ENCODE peak calls at places on chromosome 16, in nine cellular contexts. One of them, this sample, is unnamed.

GRCh38 chr16:14003119-14003570 is 68.0 kb upstream of the MRTFB start:
- DNase-seq in RWPE1: peak
- DNase-seq in thoracic aorta: peak
- DNase-seq in heart left ventricle: peak
- DNase-seq in heart right ventricle: peak
- DNase-seq in stomach: no peak
- DNase-seq in neuronal stem cell: peak
- DNase-seq in psoas muscle: peak
- DNase-seq in A549: no peak
- DNase-seq in this sample: peak

GRCh38 chr16:22375963-22376640 is 1.7 kb upstream of the CDR2 start:
- DNase-seq in RWPE1: no peak
- DNase-seq in thoracic aorta: no peak
- DNase-seq in heart left ventricle: no peak
- DNase-seq in heart right ventricle: no peak
- DNase-seq in stomach: no peak
- DNase-seq in neuronal stem cell: no peak
- DNase-seq in psoas muscle: no peak
- DNase-seq in A549: no peak
- DNase-seq in this sample: no peak

GRCh38 chr16:74372953-74373846 is 2.9 kb upstream of the NPIPB15 start:
- DNase-seq in RWPE1: no peak
- DNase-seq in thoracic aorta: no peak
- DNase-seq in heart left ventricle: no peak
- DNase-seq in heart right ventricle: no peak
- DNase-seq in stomach: no peak
- DNase-seq in neuronal stem cell: no peak
- DNase-seq in psoas muscle: no peak
- DNase-seq in A549: no peak
- DNase-seq in this sample: no peak

GRCh38 chr16:3961449-3961849 is 80.9 kb upstream of the CREBBP start:
- DNase-seq in RWPE1: no peak
- DNase-seq in thoracic aorta: no peak
- DNase-seq in heart left ventricle: no peak
- DNase-seq in heart right ventricle: no peak
- DNase-seq in stomach: no peak
- DNase-seq in neuronal stem cell: no peak
- DNase-seq in psoas muscle: peak
- DNase-seq in A549: peak
- DNase-seq in this sample: no peak

GRCh38 chr16:48444574-48444973 is 59.4 kb upstream of the SIAH1 start:
- DNase-seq in RWPE1: peak
- DNase-seq in thoracic aorta: no peak
- DNase-seq in heart left ventricle: no peak
- DNase-seq in heart right ventricle: peak
- DNase-seq in stomach: no peak
- DNase-seq in neuronal stem cell: no peak
- DNase-seq in psoas muscle: peak
- DNase-seq in A549: peak
- DNase-seq in this sample: no peak

GRCh38 chr16:67857547-67858233 is 10.2 kb upstream of the CENPT start:
- DNase-seq in RWPE1: peak
- DNase-seq in thoracic aorta: peak
- DNase-seq in heart left ventricle: no peak
- DNase-seq in heart right ventricle: peak
- DNase-seq in stomach: peak
- DNase-seq in neuronal stem cell: no peak
- DNase-seq in psoas muscle: peak
- DNase-seq in A549: peak
- DNase-seq in this sample: no peak

GRCh38 chr16:84786605-84787302 is 33.0 kb upstream of the CRISPLD2 start:
- DNase-seq in RWPE1: no peak
- DNase-seq in thoracic aorta: no peak
- DNase-seq in heart left ventricle: no peak
- DNase-seq in heart right ventricle: no peak
- DNase-seq in stomach: peak
- DNase-seq in neuronal stem cell: no peak
- DNase-seq in psoas muscle: no peak
- DNase-seq in A549: no peak
- DNase-seq in this sample: no peak

GRCh38 chr16:27217256-27217655 is 13.9 kb downstream of the KDM8 start:
- DNase-seq in RWPE1: peak
- DNase-seq in thoracic aorta: no peak
- DNase-seq in heart left ventricle: peak
- DNase-seq in heart right ventricle: no peak
- DNase-seq in stomach: no peak
- DNase-seq in neuronal stem cell: no peak
- DNase-seq in psoas muscle: no peak
- DNase-seq in A549: no peak
- DNase-seq in this sample: no peak

GRCh38 chr16:58026139-58026704 is 668 bp downstream of the MMP15 start:
- DNase-seq in RWPE1: peak
- DNase-seq in thoracic aorta: no peak
- DNase-seq in heart left ventricle: peak
- DNase-seq in heart right ventricle: no peak
- DNase-seq in stomach: peak
- DNase-seq in neuronal stem cell: peak
- DNase-seq in psoas muscle: peak
- DNase-seq in A549: peak
- DNase-seq in this sample: no peak

GRCh38 chr16:27879601-27880247 is 183.8 kb downstream of the GSG1L start:
- DNase-seq in RWPE1: no peak
- DNase-seq in thoracic aorta: no peak
- DNase-seq in heart left ventricle: no peak
- DNase-seq in heart right ventricle: peak
- DNase-seq in stomach: no peak
- DNase-seq in neuronal stem cell: no peak
- DNase-seq in psoas muscle: no peak
- DNase-seq in A549: no peak
- DNase-seq in this sample: no peak

GRCh38 chr16:29678691-29679267 is at the start of gene QPRT:
- DNase-seq in RWPE1: no peak
- DNase-seq in thoracic aorta: no peak
- DNase-seq in heart left ventricle: peak
- DNase-seq in heart right ventricle: peak
- DNase-seq in stomach: no peak
- DNase-seq in neuronal stem cell: peak
- DNase-seq in psoas muscle: no peak
- DNase-seq in A549: peak
- DNase-seq in this sample: no peak

GRCh38 chr16:51697454-51697853 is 546.4 kb upstream of the SALL1 start:
- DNase-seq in RWPE1: no peak
- DNase-seq in thoracic aorta: no peak
- DNase-seq in heart left ventricle: no peak
- DNase-seq in heart right ventricle: no peak
- DNase-seq in stomach: no peak
- DNase-seq in neuronal stem cell: no peak
- DNase-seq in psoas muscle: no peak
- DNase-seq in A549: no peak
- DNase-seq in this sample: no peak

GRCh38 chr16:9820481-9821246 is 361.6 kb downstream of the GRIN2A start:
- DNase-seq in RWPE1: no peak
- DNase-seq in thoracic aorta: no peak
- DNase-seq in heart left ventricle: no peak
- DNase-seq in heart right ventricle: no peak
- DNase-seq in stomach: no peak
- DNase-seq in neuronal stem cell: peak
- DNase-seq in psoas muscle: no peak
- DNase-seq in A549: no peak
- DNase-seq in this sample: no peak

GRCh38 chr16:27434141-27435051 is 32.4 kb downstream of the IL21R start:
- DNase-seq in RWPE1: no peak
- DNase-seq in thoracic aorta: no peak
- DNase-seq in heart left ventricle: peak
- DNase-seq in heart right ventricle: peak
- DNase-seq in stomach: peak
- DNase-seq in neuronal stem cell: no peak
- DNase-seq in psoas muscle: no peak
- DNase-seq in A549: no peak
- DNase-seq in this sample: no peak

GRCh38 chr16:87696796-87697195 is 69.0 kb downstream of the KLHDC4 start:
- DNase-seq in RWPE1: no peak
- DNase-seq in thoracic aorta: no peak
- DNase-seq in heart left ventricle: no peak
- DNase-seq in heart right ventricle: no peak
- DNase-seq in stomach: no peak
- DNase-seq in neuronal stem cell: no peak
- DNase-seq in psoas muscle: no peak
- DNase-seq in A549: no peak
- DNase-seq in this sample: no peak

GRCh38 chr16:17590711-17591654 is 120.2 kb upstream of the XYLT1 start:
- DNase-seq in RWPE1: no peak
- DNase-seq in thoracic aorta: no peak
- DNase-seq in heart left ventricle: no peak
- DNase-seq in heart right ventricle: no peak
- DNase-seq in stomach: no peak
- DNase-seq in neuronal stem cell: no peak
- DNase-seq in psoas muscle: no peak
- DNase-seq in A549: no peak
- DNase-seq in this sample: no peak

GRCh38 chr16:68844211-68844564 is 857 bp downstream of the TANGO6 start:
- DNase-seq in RWPE1: no peak
- DNase-seq in thoracic aorta: no peak
- DNase-seq in heart left ventricle: no peak
- DNase-seq in heart right ventricle: no peak
- DNase-seq in stomach: no peak
- DNase-seq in neuronal stem cell: no peak
- DNase-seq in psoas muscle: no peak
- DNase-seq in A549: no peak
- DNase-seq in this sample: no peak

GRCh38 chr16:69404275-69404805 is 18.5 kb upstream of the TERF2 start:
- DNase-seq in RWPE1: no peak
- DNase-seq in thoracic aorta: no peak
- DNase-seq in heart left ventricle: no peak
- DNase-seq in heart right ventricle: peak
- DNase-seq in stomach: peak
- DNase-seq in neuronal stem cell: no peak
- DNase-seq in psoas muscle: no peak
- DNase-seq in A549: peak
- DNase-seq in this sample: no peak

GRCh38 chr16:67648764-67649407 is 3.9 kb downstream of the CARMIL2 start:
- DNase-seq in RWPE1: no peak
- DNase-seq in thoracic aorta: no peak
- DNase-seq in heart left ventricle: no peak
- DNase-seq in heart right ventricle: no peak
- DNase-seq in stomach: no peak
- DNase-seq in neuronal stem cell: no peak
- DNase-seq in psoas muscle: peak
- DNase-seq in A549: no peak
- DNase-seq in this sample: no peak

GRCh38 chr16:73033271-73033998 is 14.5 kb downstream of the ZFHX3 start:
- DNase-seq in RWPE1: no peak
- DNase-seq in thoracic aorta: no peak
- DNase-seq in heart left ventricle: no peak
- DNase-seq in heart right ventricle: no peak
- DNase-seq in stomach: no peak
- DNase-seq in neuronal stem cell: no peak
- DNase-seq in psoas muscle: no peak
- DNase-seq in A549: no peak
- DNase-seq in this sample: no peak
- H3K27ac ChIP-seq in RWPE1: peak
- H3K27ac ChIP-seq in thoracic aorta: peak
- H3K27ac ChIP-seq in heart left ventricle: peak
- H3K27ac ChIP-seq in heart right ventricle: peak
- H3K27ac ChIP-seq in stomach: peak
- H3K27ac ChIP-seq in neuronal stem cell: no peak
- H3K27ac ChIP-seq in psoas muscle: peak
- H3K27ac ChIP-seq in A549: peak
- H3K27ac ChIP-seq in this sample: peak

GRCh38 chr16:66594739-66595138 is 9.8 kb upstream of the CMTM3 start:
- DNase-seq in RWPE1: no peak
- DNase-seq in thoracic aorta: no peak
- DNase-seq in heart left ventricle: no peak
- DNase-seq in heart right ventricle: no peak
- DNase-seq in stomach: no peak
- DNase-seq in neuronal stem cell: no peak
- DNase-seq in psoas muscle: no peak
- DNase-seq in A549: no peak
- DNase-seq in this sample: no peak
- H3K27ac ChIP-seq in RWPE1: no peak
- H3K27ac ChIP-seq in thoracic aorta: no peak
- H3K27ac ChIP-seq in heart left ventricle: no peak
- H3K27ac ChIP-seq in heart right ventricle: no peak
- H3K27ac ChIP-seq in stomach: no peak
- H3K27ac ChIP-seq in neuronal stem cell: no peak
- H3K27ac ChIP-seq in psoas muscle: no peak
- H3K27ac ChIP-seq in A549: no peak
- H3K27ac ChIP-seq in this sample: no peak

GRCh38 chr16:89602952-89603590 is 10.4 kb upstream of the DPEP1 start:
- DNase-seq in RWPE1: no peak
- DNase-seq in thoracic aorta: no peak
- DNase-seq in heart left ventricle: no peak
- DNase-seq in heart right ventricle: no peak
- DNase-seq in stomach: no peak
- DNase-seq in neuronal stem cell: no peak
- DNase-seq in psoas muscle: no peak
- DNase-seq in A549: no peak
- DNase-seq in this sample: no peak

GRCh38 chr16:89600956-89601355 is 12.5 kb upstream of the DPEP1 start:
- DNase-seq in RWPE1: no peak
- DNase-seq in thoracic aorta: no peak
- DNase-seq in heart left ventricle: no peak
- DNase-seq in heart right ventricle: no peak
- DNase-seq in stomach: no peak
- DNase-seq in neuronal stem cell: no peak
- DNase-seq in psoas muscle: no peak
- DNase-seq in A549: no peak
- DNase-seq in this sample: no peak

GRCh38 chr16:89600427-89600826 is 13.0 kb upstream of the DPEP1 start:
- DNase-seq in RWPE1: no peak
- DNase-seq in thoracic aorta: no peak
- DNase-seq in heart left ventricle: no peak
- DNase-seq in heart right ventricle: no peak
- DNase-seq in stomach: no peak
- DNase-seq in neuronal stem cell: no peak
- DNase-seq in psoas muscle: no peak
- DNase-seq in A549: no peak
- DNase-seq in this sample: no peak

GRCh38 chr16:89601906-89602272 is 11.6 kb upstream of the DPEP1 start:
- DNase-seq in RWPE1: no peak
- DNase-seq in thoracic aorta: no peak
- DNase-seq in heart left ventricle: no peak
- DNase-seq in heart right ventricle: no peak
- DNase-seq in stomach: no peak
- DNase-seq in neuronal stem cell: no peak
- DNase-seq in psoas muscle: no peak
- DNase-seq in A549: no peak
- DNase-seq in this sample: no peak

GRCh38 chr16:89602273-89602951 is 11.0 kb upstream of the DPEP1 start:
- DNase-seq in RWPE1: peak
- DNase-seq in thoracic aorta: peak
- DNase-seq in heart left ventricle: no peak
- DNase-seq in heart right ventricle: peak
- DNase-seq in stomach: no peak
- DNase-seq in neuronal stem cell: peak
- DNase-seq in psoas muscle: no peak
- DNase-seq in A549: peak
- DNase-seq in this sample: no peak
- H3K27ac ChIP-seq in RWPE1: peak
- H3K27ac ChIP-seq in thoracic aorta: no peak
- H3K27ac ChIP-seq in heart left ventricle: no peak
- H3K27ac ChIP-seq in heart right ventricle: no peak
- H3K27ac ChIP-seq in stomach: no peak
- H3K27ac ChIP-seq in neuronal stem cell: no peak
- H3K27ac ChIP-seq in psoas muscle: no peak
- H3K27ac ChIP-seq in A549: peak
- H3K27ac ChIP-seq in this sample: no peak

GRCh38 chr16:46961373-46962353 is 11.8 kb downstream of the DNAJA2 start:
- DNase-seq in RWPE1: no peak
- DNase-seq in thoracic aorta: no peak
- DNase-seq in heart left ventricle: no peak
- DNase-seq in heart right ventricle: no peak
- DNase-seq in stomach: no peak
- DNase-seq in neuronal stem cell: no peak
- DNase-seq in psoas muscle: no peak
- DNase-seq in A549: no peak
- DNase-seq in this sample: no peak
- H3K27ac ChIP-seq in RWPE1: no peak
- H3K27ac ChIP-seq in thoracic aorta: no peak
- H3K27ac ChIP-seq in heart left ventricle: no peak
- H3K27ac ChIP-seq in heart right ventricle: no peak
- H3K27ac ChIP-seq in stomach: no peak
- H3K27ac ChIP-seq in neuronal stem cell: no peak
- H3K27ac ChIP-seq in psoas muscle: peak
- H3K27ac ChIP-seq in A549: peak
- H3K27ac ChIP-seq in this sample: no peak